ENCODE peak calls at places on chromosomes 16 and 17, in five cellular contexts. D is stomach, B is A549, C is GM12878, Q is MM.1S. L is an unnamed sample.

GRCh38 chr16:30562021-30562420 is 3.8 kb upstream of the ZNF764 start:
- DNase-seq in D (no peak), B (no peak), C (no peak), Q (no peak), L (no peak)

GRCh38 chr17:31488264-31488981 is 96.9 kb downstream of the RAB11FIP4 start:
- DNase-seq in B (no peak), D (peak; percentile 61), C (no peak), Q (peak; percentile 34), L (no peak)

GRCh38 chr17:28228109-28228840 is 90.7 kb upstream of the TMEM97 start:
- DNase-seq in D (no peak), C (no peak), B (peak; percentile 55), Q (no peak), L (no peak)

GRCh38 chr16:1762196-1762878 is 9.0 kb downstream of the NME3 start:
- DNase-seq in Q (no peak), D (no peak), B (no peak), C (no peak), L (no peak)

GRCh38 chr17:74212262-74212912 is 984 bp upstream of the TTYH2 start:
- DNase-seq in C (no peak), B (no peak), D (no peak), Q (no peak), L (no peak)

GRCh38 chr17:27577124-27577761 is 53.7 kb upstream of the LGALS9 start:
- DNase-seq in D (no peak), C (no peak), Q (no peak), B (no peak), L (no peak)

GRCh38 chr16:30022887-30023286 is at the start of gene C16orf92:
- DNase-seq in C (no peak), B (no peak), D (no peak), Q (no peak), L (no peak)

GRCh38 chr17:927611-928461 is 51.7 kb downstream of the NXN start:
- DNase-seq in B (peak; percentile 72), C (no peak), Q (no peak), D (peak; percentile 44), L (no peak)

GRCh38 chr17:29590261-29590978 is 972 bp upstream of the GIT1 start:
- DNase-seq in Q (no peak), C (no peak), D (no peak), B (peak; percentile 73), L (no peak)

GRCh38 chr17:48560452-48560817 is 15.5 kb upstream of the HOXB2 start:
- DNase-seq in Q (no peak), D (no peak), B (no peak), C (no peak), L (no peak)

GRCh38 chr17:48562934-48563333 is 15.2 kb downstream of the HOXB4 start:
- DNase-seq in Q (no peak), C (no peak), B (no peak), D (no peak), L (no peak)

GRCh38 chr17:48563867-48564199 is 14.3 kb downstream of the HOXB4 start:
- DNase-seq in C (no peak), B (no peak), Q (no peak), D (no peak), L (no peak)

GRCh38 chr17:48563385-48563838 is 14.7 kb downstream of the HOXB4 start:
- DNase-seq in C (no peak), Q (no peak), D (no peak), B (no peak), L (no peak)

GRCh38 chr17:48561894-48562810 is 16.0 kb downstream of the HOXB4 start:
- DNase-seq in Q (no peak), B (no peak), D (no peak), C (peak; percentile 65), L (no peak)
- TF ChIP-seq CTCF in Q (peak; percentile 11), B (no peak), D (no peak), C (no peak), L (no peak)

GRCh38 chr16:19241512-19241911 is 44.0 kb upstream of the CLEC19A start:
- DNase-seq in Q (no peak), B (no peak), D (no peak), C (no peak), L (no peak)
- H3K9me3 ChIP-seq in Q (no peaks in the 10 kb centered on the region), B (no peaks in the 10 kb centered on the region), D (no peaks in the 10 kb centered on the region), C (peaks cover 4% of the 10 kb centered on the region), L (no peaks in the 10 kb centered on the region)

DNA sequence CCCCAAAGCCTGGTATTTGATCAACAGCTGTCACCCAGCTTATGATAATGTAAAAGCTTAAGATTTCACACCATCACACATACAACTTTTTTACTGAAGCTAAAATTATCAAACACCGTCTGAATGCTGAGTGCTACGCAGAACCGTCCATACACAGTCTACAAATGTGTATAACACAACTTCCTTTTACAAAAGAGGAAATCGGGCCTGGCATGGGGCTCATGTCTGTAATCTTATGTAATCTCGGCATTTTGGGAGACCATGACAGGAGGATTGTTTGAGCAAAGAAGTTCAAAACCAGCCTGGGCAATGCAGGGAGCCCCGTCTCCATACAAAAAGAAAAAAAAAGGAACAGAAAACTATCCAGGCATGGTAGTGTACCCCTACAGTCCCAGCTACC is 19.6 kb upstream of the QRICH2 start:
- DNase-seq in B (no peak), C (no peak), D (no peak), Q (no peak), L (no peak)
- TF ChIP-seq CTCF in B (no peak), C (no peak), D (no peak), Q (no peak), L (no peak)

DNA sequence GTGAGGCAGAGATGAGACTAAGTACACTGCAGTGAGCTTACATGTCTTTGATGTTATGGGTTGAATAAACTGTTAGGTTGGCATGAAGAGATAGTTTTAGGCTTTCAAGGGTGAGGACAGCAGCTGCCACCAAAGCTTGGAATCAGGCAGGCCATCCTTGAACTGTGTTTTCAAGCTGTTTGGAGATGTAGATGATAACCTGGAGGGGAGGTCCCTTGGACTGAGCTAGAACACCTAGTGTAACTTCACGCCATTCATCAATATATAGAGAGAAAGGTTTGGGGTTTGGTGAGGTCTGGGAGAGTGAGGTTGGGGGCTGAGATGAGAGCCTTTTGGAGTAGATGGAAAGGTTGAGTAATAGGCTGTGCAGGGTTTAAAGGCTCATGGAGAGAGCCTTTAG is 2447.0 kb downstream of the TP53TG3F start:
- DNase-seq in Q (no peak), D (no peak), C (no peak), B (no peak), L (no peak)
- H3K9me3 ChIP-seq in Q (no peaks in the 10 kb centered on the region), D (peaks cover 58% of the 10 kb centered on the region), C (no peaks in the 10 kb centered on the region), B (peaks cover 6% of the 10 kb centered on the region), L (no peaks in the 10 kb centered on the region)

DNA sequence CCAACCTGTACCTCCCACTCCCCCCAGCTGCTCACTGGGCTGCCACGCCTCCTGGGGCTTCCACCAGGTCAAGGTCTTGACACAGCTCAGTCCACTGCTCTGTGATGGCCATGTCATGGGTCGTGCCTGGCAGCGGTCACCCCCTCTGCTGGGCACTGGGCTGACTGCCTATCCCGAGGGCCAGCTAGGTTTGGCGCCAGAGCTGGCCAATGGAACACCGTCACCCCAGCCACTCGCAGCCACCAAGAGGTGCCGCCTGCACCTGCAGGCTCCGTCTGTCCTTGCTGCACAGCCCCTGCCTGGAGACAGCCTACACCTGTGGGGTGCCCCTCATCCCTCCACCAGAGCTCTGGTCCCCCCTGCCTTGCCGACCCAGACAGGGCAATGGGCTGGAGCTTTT is 4.5 kb upstream of the RAB40C start:
- DNase-seq in Q (no peak), D (peak; percentile 67), C (no peak), B (peak; percentile 55), L (no peak)
- TF ChIP-seq CTCF in Q (peak; percentile 9), D (peak; percentile 12), C (no peak), B (no peak), L (no peak)

GRCh38 chr16:35193956-35194355 is 1734.5 kb downstream of the TP53TG3F start:
- DNase-seq in D (no peak), Q (no peak), C (no peak), B (no peak), L (no peak)
- H3K9me3 ChIP-seq in D (peaks cover 56% of the 10 kb centered on the region), Q (no peaks in the 10 kb centered on the region), C (no peaks in the 10 kb centered on the region), B (no peaks in the 10 kb centered on the region), L (no peaks in the 10 kb centered on the region)

DNA sequence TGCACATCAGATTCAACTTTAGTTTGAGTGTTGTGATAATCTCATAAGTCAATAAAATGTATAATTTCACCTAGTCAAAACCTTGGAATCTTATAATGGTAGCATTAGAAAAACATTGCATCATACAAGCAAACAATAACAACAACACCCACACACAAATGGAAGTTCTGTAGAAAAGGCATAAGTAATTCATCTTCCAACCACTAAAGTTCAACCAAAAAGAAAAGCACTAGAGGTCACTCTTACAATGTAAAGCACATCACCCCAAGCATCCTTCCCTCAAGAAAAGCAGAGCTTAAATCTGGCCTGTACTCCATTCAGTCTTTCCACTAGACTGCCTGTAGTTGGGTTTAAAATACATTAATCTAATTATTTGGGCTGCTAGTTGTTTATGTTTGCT is 1.8 kb downstream of the CNTNAP4 start:
- DNase-seq in C (no peak), Q (peak; percentile 18), B (peak; percentile 26), D (no peak), L (no peak)
- TF ChIP-seq CTCF in C (peak; percentile 25), Q (peak; percentile 23), B (peak; percentile 20), D (no peak), L (no peak)

DNA sequence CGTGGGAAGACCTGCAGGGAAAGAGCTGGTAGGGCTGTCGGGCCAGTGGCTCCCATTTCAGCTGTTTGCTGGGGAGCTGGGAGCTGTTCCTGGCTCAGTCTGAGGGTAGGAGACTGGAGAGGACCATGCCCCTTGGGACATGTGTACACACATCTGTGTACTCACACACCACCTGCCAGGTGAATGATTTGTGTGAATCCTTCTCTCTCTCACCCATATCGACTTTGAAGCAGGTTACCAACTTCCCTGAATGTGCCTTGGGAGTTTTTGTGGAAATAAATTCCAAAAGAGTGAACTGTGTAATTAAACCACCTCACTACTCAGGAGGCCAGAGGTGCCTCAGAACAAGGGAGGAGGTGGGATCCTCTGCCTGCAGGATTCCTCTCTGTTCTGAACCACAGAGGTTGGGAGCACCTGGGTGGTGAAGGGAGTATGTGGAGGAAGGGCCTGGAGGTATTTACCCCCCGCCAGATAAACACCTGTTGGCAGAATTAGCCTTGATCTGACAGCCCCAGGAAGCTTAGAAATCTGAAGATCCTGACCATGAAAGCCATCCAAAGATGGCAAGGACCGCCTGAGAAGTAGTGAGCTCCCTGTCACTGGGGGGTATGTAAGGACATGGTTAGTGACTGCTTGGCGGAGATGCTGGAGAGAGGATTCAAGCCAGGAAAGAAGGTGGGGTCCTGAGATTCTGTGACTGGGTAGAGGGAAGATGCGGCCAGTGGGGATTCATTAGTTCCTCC is 3.3 kb downstream of the ABCC3 start:
- DNase-seq in B (no peak), D (no peak), Q (no peak), C (no peak), L (no peak)
- H3K9me3 ChIP-seq in B (no peaks in the 10 kb centered on the region), D (no peaks in the 10 kb centered on the region), Q (no peaks in the 10 kb centered on the region), C (no peaks in the 10 kb centered on the region), L (no peaks in the 10 kb centered on the region)